ENCODE peak calls at places on chromosome 21, in four cellular contexts. P, A, K and Y are unnamed samples.

GRCh38 chr21:14875704-14876364 is 189.0 kb downstream of the NRIP1 start:
- DNase-seq in K (no peak), P (no peak), A (no peak), Y (no peak)

GRCh38 chr21:40245021-40245420 is 377.8 kb downstream of the PCP4 start:
- DNase-seq in P (no peak), K (no peak), A (no peak), Y (no peak)

GRCh38 chr21:40681164-40681859 is 165.6 kb downstream of the DSCAM start:
- DNase-seq in P (no peak), K (no peak), A (no peak), Y (no peak)

GRCh38 chr21:31460985-31461384 is 116.9 kb upstream of the TIAM1 start:
- DNase-seq in A (no peak), K (no peak), P (no peak), Y (no peak)

GRCh38 chr21:29633766-29634165 is 306.0 kb downstream of the GRIK1 start:
- DNase-seq in A (no peak), P (no peak), K (no peak), Y (no peak)

GRCh38 chr21:14753069-14753465 is 207.0 kb upstream of the SAMSN1 start:
- DNase-seq in A (no peak), P (no peak), K (no peak), Y (no peak)

GRCh38 chr21:14602418-14602987 is 56.4 kb upstream of the SAMSN1 start:
- DNase-seq in K (no peak), P (no peak), A (peak), Y (no peak)

GRCh38 chr21:46667191-46667734 is 31.8 kb downstream of the PRMT2 start:
- DNase-seq in P (peak), A (no peak), K (peak), Y (peak)

GRCh38 chr21:38341546-38342012 is 84.8 kb downstream of the KCNJ15 start:
- DNase-seq in A (no peak), P (no peak), K (no peak), Y (no peak)

GRCh38 chr21:38095220-38095619 is 161.6 kb upstream of the KCNJ15 start:
- DNase-seq in K (no peak), P (no peak), A (no peak), Y (no peak)

GRCh38 chr21:39400173-39400572 is 45.4 kb downstream of the LCA5L start:
- DNase-seq in P (no peak), K (no peak), A (no peak), Y (no peak)

GRCh38 chr21:43689556-43690337 is 29.2 kb upstream of the PDXK start:
- DNase-seq in P (no peak), A (no peak), K (no peak), Y (no peak)

GRCh38 chr21:34882719-34883131 is 166.4 kb downstream of the RUNX1 start:
- DNase-seq in P (no peak), A (no peak), K (no peak), Y (no peak)

GRCh38 chr21:25910809-25911208 is 176.0 kb downstream of the GABPA start:
- DNase-seq in K (no peak), A (no peak), P (no peak), Y (no peak)

GRCh38 chr21:34052171-34052570 is 21.2 kb upstream of the MRPS6 start:
- DNase-seq in P (no peak), K (no peak), A (no peak), Y (no peak)

GRCh38 chr21:16262109-16262508 is 532.3 kb downstream of the USP25 start:
- DNase-seq in P (no peak), K (no peak), A (no peak), Y (no peak)

GRCh38 chr21:31115249-31115648 is 77.0 kb upstream of the KRTAP19-8 start:
- DNase-seq in A (no peak), P (no peak), K (no peak), Y (peak)

DNA sequence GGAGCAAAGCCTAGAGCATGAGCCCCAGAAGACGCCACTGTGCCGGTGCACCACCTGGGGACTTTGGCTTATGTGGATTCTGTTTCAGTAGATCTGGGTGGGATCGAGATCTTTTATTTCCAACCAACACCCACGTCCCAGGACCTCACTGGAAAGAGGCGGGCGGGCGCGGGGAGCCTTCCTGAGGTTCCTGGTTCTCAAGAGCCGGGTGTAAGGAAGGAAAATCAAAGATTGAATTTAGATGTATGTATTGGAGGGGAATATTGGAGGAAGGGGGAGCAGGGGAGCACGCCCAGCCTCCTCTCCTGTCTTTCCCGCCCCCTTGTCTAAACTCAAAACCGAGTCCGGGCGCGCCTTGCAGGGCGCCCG is 6.2 kb upstream of the OLIG2 start:
- DNase-seq in K (no peak), A (no peak), P (no peak), Y (no peak)
- TF ChIP-seq EZH2 in K (no peak), A (no peak), P (no peak), Y (no peak)

GRCh38 chr21:44710756-44711326 is 531 bp downstream of the TSPEAR start:
- DNase-seq in K (no peak), A (peak), P (peak), Y (no peak)
- TF ChIP-seq EZH2 in K (peak), A (no peak), P (no peak), Y (no peak)

GRCh38 chr21:37005548-37006242 is 807 bp upstream of the RIPPLY3 start:
- DNase-seq in P (peak), A (no peak), K (no peak), Y (no peak)
- TF ChIP-seq EZH2 in P (peak), A (no peak), K (peak), Y (no peak)

DNA sequence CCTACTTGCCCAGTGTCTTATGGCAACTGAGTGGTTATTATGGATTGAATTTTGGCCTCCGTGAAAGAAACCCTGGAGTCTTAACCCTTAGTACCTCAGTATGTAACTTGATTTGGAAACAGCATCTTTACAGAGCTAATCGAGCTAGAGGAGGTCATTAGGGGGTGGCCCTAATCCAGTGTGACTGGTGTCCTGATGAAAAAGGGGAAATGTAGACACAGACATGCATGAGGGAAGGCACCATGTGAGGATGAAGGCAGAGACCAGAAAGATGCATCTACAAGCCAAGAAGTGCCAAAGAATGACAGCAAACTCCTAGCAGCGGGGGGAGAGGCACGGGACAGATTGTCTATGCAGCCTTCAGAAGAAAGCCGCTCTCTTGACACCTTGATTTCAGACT is 14.7 kb downstream of the DOP1B start:
- DNase-seq in K (no peak), A (no peak), P (no peak), Y (no peak)
- TF ChIP-seq EZH2 in K (no peak), A (no peak), P (no peak), Y (no peak)

GRCh38 chr21:42654913-42655796 is 1.7 kb downstream of the PDE9A start:
- DNase-seq in K (no peak), A (no peak), P (no peak), Y (no peak)
- TF ChIP-seq EZH2 in K (no peak), A (no peak), P (no peak), Y (no peak)

GRCh38 chr21:36698160-36699025 is 522 bp upstream of the SIM2 start:
- DNase-seq in P (peak), A (no peak), K (no peak), Y (peak)

GRCh38 chr21:36699546-36700294 is 805 bp downstream of the SIM2 start:
- DNase-seq in P (peak), A (no peak), K (no peak), Y (peak)

GRCh38 chr21:36697473-36698159 is 1.3 kb upstream of the SIM2 start:
- DNase-seq in P (peak), K (no peak), A (no peak), Y (no peak)

GRCh38 chr21:36700295-36700960 is 1.5 kb downstream of the SIM2 start:
- DNase-seq in A (no peak), K (no peak), P (peak), Y (no peak)

GRCh38 chr21:36699026-36699545 is at the start of gene SIM2:
- DNase-seq in K (no peak), P (peak), A (no peak), Y (peak)
- TF ChIP-seq EZH2 in K (peak), P (peak), A (peak), Y (no peak)

GRCh38 chr21:41948901-41949300 is 4.9 kb downstream of the C2CD2 start:
- DNase-seq in A (no peak), P (no peak), K (no peak), Y (no peak)
- TF ChIP-seq EZH2 in A (no peak), P (no peak), K (no peak), Y (no peak)

DNA sequence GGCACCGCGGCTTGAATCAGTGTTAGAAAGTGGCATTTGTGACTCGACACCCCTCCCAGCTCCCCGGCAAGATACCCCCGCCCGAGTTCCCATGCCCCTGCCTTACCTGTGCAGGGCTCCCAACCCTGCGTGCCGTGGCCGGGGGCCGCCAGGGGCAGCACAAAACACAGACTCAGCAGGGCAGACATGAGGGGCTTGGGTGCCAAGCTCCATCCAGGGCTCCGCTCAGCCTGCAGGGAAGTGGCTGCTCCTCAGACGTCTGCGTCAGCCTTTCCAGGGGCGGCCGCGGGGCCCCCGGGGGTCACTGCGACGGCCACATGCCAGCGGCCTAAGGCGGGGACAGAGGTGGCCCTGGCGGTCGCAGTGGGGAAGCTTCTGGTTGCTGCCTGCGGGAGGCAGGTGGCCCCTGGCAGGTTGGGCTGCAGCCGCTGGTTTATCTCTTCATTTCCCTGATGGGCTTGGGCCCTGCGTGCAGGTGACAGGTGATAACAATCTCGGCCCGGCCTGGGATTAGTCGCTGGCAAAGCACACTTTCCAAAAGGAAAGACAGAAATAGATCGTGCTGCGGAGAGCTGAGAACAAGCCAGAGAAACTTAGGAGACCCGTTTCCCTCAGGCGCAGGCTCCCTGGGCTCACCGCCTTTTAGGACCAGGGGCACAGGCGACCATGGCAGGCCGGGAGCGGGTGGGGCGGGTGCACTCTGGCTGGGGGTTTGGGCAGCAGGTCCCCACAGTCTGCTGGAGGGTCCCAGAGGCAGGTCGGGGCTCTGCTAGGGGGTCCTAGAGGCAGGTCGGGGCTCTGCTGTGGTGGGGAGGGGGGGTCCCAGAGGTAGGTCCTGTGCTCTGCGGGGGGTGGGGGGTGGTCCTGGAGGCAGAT is at the start of gene TSPEAR:
- DNase-seq in P (peak), A (peak), K (no peak), Y (no peak)
- TF ChIP-seq EZH2 in P (peak), A (no peak), K (peak), Y (no peak)